ENCODE peak calls at places on chromosome 19, in four cellular contexts. M, P, F and Q are unnamed samples.

GRCh38 chr19:51546107-51546649 is 14.7 kb upstream of the SIGLEC6 start:
- DNase-seq in M (no peak), P (no peak), F (no peak), Q (no peak)

GRCh38 chr19:6249296-6249695 is 30.5 kb downstream of the MLLT1 start:
- DNase-seq in M (no peak), P (no peak), F (no peak), Q (no peak)

GRCh38 chr19:45641274-45642105 is 2.3 kb upstream of the EML2 start:
- DNase-seq in M (peak), P (peak), F (peak), Q (peak)

GRCh38 chr19:4577020-4577782 is 17.7 kb upstream of the SEMA6B start:
- DNase-seq in M (no peak), P (peak), F (peak), Q (no peak)

GRCh38 chr19:42528354-42529247 is at the start of gene CEACAM1:
- DNase-seq in M (peak), P (no peak), F (peak), Q (peak)

GRCh38 chr19:17999685-18000479 is 8.1 kb upstream of the ARRDC2 start:
- DNase-seq in M (no peak), P (no peak), F (peak), Q (no peak)

GRCh38 chr19:14369399-14370168 is 11.7 kb upstream of the ADGRE5 start:
- DNase-seq in M (no peak), P (no peak), F (peak), Q (no peak)

GRCh38 chr19:13865578-13866462 is 11.1 kb upstream of the NANOS3 start:
- DNase-seq in M (no peak), P (no peak), F (no peak), Q (no peak)

GRCh38 chr19:13621413-13621812 is 115.1 kb upstream of the CACNA1A start:
- DNase-seq in M (no peak), P (peak), F (no peak), Q (no peak)

GRCh38 chr19:5921777-5922176 is 7.7 kb downstream of the CAPS start:
- DNase-seq in M (no peak), P (no peak), F (no peak), Q (no peak)

GRCh38 chr19:33441277-33441699 is 67.8 kb downstream of the CEBPG start:
- DNase-seq in M (no peak), P (no peak), F (no peak), Q (no peak)

GRCh38 chr19:44683434-44684210 is 12.3 kb downstream of the CEACAM19 start:
- DNase-seq in M (no peak), P (no peak), F (no peak), Q (no peak)

GRCh38 chr19:34330116-34330515 is 34.9 kb upstream of the GPI start:
- DNase-seq in M (no peak), P (no peak), F (no peak), Q (no peak)

GRCh38 chr19:5799247-5800241 is 5.3 kb upstream of the NRTN start:
- DNase-seq in M (no peak), P (no peak), F (peak), Q (peak)

DNA sequence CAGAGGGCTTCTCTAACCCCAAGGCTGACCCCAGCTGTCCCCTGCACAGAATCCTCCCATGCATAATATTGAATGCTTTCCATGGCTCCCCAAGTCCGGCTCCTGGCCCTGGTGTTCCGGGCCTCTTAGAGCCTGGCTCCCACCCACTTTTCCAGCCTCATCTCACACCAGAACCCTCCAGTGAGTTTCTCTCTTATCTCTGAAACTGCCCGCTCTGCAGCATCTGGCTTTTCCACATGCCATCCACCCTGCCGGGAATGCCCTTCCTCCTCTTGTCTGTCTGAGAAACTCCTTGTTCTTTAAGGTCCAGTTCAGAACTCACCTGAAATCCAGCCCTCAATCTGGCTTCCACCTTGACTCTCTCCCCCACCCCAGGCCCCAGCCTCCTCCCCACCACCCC is 6.8 kb downstream of the SYNGR4 start:
- DNase-seq in M (no peak), P (no peak), F (no peak), Q (no peak)
- TF ChIP-seq MYC in M (no peak), P (no peak), F (no peak), Q (no peak)

DNA sequence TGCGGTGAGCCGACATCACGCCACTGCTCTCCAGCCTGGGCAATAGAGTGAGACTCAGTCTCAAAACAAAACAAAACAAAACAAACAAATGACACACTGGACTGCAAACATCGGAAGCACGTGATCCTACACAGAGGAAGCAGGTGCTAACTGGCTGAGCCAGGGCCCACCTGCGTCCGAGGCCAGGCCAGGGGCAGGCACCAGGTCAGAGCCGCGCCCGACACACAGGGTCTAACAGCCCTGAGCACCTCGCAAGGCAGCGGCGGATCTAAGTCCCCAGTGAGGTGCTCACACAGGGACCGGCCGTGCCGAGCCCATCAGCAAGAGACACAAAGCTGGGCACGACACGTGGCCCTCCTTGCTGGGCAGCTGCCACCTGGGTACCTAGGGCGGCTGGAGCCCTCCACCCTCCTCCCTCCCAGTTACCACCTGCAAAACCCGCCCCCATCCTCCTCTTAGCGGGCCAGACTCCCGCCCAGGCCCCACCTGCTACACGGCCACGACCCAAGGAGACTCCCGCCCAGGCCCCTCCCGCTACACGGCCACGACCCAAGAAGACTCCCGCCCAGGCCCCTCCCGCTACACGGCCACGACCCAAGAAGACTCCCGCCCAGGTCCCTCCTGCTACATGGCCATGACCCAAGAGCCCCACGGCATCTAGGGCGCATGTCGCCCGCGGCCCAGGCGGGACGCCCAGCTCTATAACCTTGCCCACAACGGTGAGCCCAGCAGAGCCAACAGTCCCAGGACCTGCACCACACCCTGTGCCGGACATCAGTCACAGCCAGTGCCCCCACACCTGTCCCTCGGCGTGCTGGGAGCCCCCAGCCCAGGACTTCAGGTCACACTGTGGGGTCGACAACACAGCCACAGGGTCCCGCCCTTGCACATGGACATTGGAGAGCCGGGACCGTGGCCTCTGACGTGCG is 15.6 kb downstream of the AP3D1 start:
- DNase-seq in M (no peak), P (no peak), F (peak), Q (no peak)
- TF ChIP-seq MYC in M (no peak), P (no peak), F (no peak), Q (no peak)

GRCh38 chr19:12052057-12052570 is 647 bp downstream of the ZNF878 start:
- DNase-seq in M (no peak), P (no peak), F (no peak), Q (peak)
- TF ChIP-seq MYC in M (no peak), P (no peak), F (no peak), Q (no peak)

DNA sequence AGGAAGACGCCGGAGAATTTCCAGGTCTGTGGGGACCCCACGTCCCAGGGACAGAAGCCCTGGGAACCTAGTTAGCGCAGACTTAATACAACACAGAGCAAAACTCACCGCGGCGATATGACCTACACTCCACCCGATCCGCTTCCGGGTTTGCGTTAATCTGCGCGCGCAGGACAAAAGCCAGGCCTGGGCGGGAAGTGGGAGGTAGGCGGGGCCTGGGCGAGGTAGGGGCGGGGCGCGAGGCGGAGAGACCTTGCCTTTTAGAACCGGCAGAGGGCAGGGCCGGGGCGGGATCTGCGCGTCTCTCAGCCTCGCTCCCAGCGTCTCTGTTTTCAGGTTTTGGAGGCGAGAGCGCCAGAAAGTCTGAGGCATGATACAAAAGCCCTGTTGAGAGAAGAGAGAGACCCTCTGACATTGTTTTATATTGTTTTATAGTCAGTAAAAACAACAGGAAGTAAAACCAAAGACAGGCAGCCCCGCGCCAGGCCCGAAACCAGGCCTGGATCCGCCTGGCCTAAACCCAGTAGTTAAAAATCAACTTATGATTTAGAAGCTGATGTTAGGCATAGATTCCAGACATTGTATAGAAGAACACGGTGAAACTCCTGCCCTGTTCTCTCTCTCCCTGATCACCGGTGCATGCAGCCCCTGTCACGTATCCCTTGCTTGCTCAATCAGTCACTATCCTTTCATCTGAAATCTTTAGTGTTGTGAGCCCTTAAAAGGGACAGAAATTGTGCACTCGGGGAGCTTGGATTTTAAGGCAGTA is at the start of gene ZNF611:
- DNase-seq in M (peak), P (peak), F (peak), Q (peak)
- TF ChIP-seq MYC in M (no peak), P (no peak), F (no peak), Q (no peak)

GRCh38 chr19:30718728-30719127 is 346.5 kb downstream of the ZNF536 start:
- DNase-seq in M (no peak), P (no peak), F (no peak), Q (no peak)
- TF ChIP-seq MYC in M (no peak), P (no peak), F (no peak), Q (no peak)

GRCh38 chr19:2140193-2140545 is 11.2 kb downstream of the AP3D1 start:
- DNase-seq in M (no peak), P (no peak), F (no peak), Q (no peak)
- TF ChIP-seq MYC in M (no peak), P (no peak), F (no peak), Q (no peak)

DNA sequence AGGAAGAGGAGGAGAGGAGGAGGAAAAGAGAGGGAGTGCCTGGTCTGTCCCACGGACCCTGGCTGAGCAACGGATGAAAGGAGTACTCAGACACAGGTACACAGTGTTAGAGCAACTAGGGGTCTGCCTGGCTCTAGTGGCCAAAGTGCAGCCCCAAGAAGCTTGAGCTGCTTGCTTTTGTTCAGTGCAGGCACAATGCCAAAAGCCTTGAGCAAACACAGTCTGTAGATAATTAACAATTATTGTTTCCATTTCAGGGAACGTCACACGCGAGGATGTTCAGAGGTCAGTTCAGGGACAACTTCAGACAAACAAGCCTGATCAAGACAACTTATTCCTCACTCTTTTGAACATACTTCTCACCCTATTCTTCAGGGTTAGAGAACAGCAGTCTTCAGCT is 32.2 kb upstream of the ZNF726 start:
- DNase-seq in M (peak), P (peak), F (no peak), Q (no peak)
- TF ChIP-seq MYC in M (no peak), P (no peak), F (no peak), Q (no peak)

DNA sequence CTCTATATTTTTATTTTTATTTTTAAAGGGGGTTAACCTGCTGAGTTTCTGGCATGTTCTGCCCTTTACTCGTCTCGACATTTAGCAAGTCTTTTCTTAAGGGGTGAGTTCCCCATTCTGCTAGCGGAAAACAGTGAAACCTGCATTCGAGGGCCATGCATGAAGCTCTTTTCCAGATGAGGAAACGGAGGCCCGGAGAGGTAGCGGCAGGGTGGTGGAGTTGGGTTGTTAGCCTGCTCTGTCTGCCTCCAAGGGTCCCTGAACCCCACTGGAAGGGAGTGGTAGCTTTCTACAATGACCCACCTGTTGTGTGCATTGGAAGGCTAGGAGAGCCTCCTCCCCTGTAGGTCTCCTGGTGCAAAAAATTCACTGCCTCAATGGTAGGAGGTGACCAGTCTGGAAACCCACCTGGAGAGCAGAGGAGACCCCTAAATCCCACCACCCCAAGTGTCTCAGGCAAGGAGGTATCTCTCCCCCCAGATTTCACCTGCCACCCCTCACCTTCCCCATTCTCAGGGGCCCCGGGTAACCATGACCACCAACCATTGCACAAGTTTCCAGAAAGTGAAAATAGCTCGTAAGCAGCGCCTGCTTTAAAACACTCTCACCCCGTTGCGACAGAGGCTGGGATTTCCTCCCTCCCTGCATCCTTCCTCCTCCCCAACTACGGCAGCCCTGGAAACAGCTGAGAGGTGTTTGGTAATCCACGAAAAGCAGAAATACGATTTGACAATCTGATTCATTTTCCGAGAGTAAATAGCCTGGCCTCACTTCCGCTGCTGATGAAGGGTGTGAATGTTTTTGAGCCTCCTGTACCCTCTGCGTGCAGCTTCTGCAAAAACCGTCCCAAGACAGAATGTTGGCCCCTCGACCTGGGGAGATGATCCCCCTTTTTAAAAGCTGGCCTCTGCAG is 3.5 kb downstream of the KLF2 start:
- DNase-seq in M (no peak), P (peak), F (no peak), Q (peak)
- TF ChIP-seq MYC in M (no peak), P (no peak), F (no peak), Q (no peak)